ENCODE peak calls at places on chromosomes 2 and 18, in eight cellular contexts. T is K562, B is tibial nerve, P is uterus, Y is Peyer's patch, G is astrocyte, E is fibroblast of lung, C is kidney. H is an unnamed sample.

GRCh38 chr2:41736105-41736567 is 311.7 kb upstream of the PKDCC start:
- DNase-seq in P (no peak), T (no peak), E (peak; percentile 11), Y (no peak), G (peak; percentile 14), C (no peak), B (no peak), H (no peak)

GRCh38 chr2:98869868-98870267 is 66.2 kb downstream of the CRACDL start:
- DNase-seq in T (no peak), Y (peak; percentile 85), G (no peak), B (no peak), P (no peak), E (no peak), C (peak; percentile 88), H (no peak)

GRCh38 chr2:215435809-215436704 is at the start of gene FN1:
- DNase-seq in T (peak; percentile 87), E (peak; percentile 99), G (peak; percentile 99), P (peak; percentile 95), C (peak; percentile 89), B (peak; percentile 85), Y (peak; percentile 76), H (peak; percentile 98)

GRCh38 chr2:31233216-31233615 is 736 bp upstream of the EHD3 start:
- DNase-seq in T (no peak), E (peak; percentile 47), B (no peak), C (no peak), P (no peak), G (peak; percentile 31), Y (no peak), H (peak; percentile 33)

GRCh38 chr2:131827481-131828163 is 299.9 kb downstream of the CCDC74A start:
- DNase-seq in P (no peak), G (no peak), B (no peak), Y (no peak), T (no peak), E (no peak), C (peak; percentile 71), H (no peak)

GRCh38 chr2:73917296-73917695 is 9.4 kb upstream of the DGUOK start:
- DNase-seq in P (no peak), C (no peak), G (no peak), T (no peak), B (no peak), Y (no peak), E (no peak), H (no peak)

GRCh38 chr2:209933499-209934458 is 68.7 kb upstream of the RPE start:
- DNase-seq in B (no peak), T (no peak), E (peak; percentile 92), Y (no peak), P (no peak), G (peak; percentile 89), C (no peak), H (peak; percentile 35)

GRCh38 chr2:228875152-228875875 is 395.8 kb downstream of the PID1 start:
- DNase-seq in B (no peak), G (peak; percentile 18), E (peak; percentile 27), P (no peak), T (no peak), C (no peak), Y (no peak), H (no peak)

GRCh38 chr2:234212534-234212933 is 162.0 kb downstream of the SPP2 start:
- DNase-seq in G (no peak), B (no peak), P (no peak), T (no peak), E (no peak), Y (no peak), C (peak; percentile 75), H (no peak)

GRCh38 chr2:171807831-171808393 is 86.1 kb downstream of the SLC25A12 start:
- DNase-seq in C (no peak), B (no peak), T (no peak), P (no peak), E (peak; percentile 16), Y (no peak), G (no peak), H (no peak)

GRCh38 chr2:199439094-199439493 is 18.6 kb downstream of the SATB2 start:
- DNase-seq in B (no peak), G (no peak), C (no peak), P (no peak), T (no peak), E (no peak), Y (no peak), H (no peak)
- H3K27ac ChIP-seq in B (no peak overlapping the region), G (no peak overlapping the region), C (no peak overlapping the region), P (no peak overlapping the region), T (peak overlapping the region; percentile 32), E (no peak overlapping the region), Y (no peak overlapping the region), H (no peak overlapping the region)

DNA sequence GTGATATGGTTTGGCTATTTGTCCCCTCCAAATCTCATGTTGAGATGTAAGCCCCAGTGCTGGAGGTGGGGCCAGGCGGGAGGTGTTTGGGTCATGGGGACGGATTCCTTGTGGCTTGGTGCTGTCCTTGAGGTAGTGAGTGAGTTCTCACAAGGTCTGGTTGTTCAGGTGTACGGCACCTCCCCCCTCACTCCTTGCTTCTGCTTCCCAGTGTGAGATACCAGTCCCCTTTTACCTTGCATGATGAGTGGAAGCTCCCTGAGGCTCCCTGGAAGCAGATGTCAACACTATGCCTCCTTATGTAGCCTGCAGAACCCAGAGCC is 232.6 kb downstream of the LDLRAD4 start:
- DNase-seq in E (no peak), P (no peak), T (no peak), G (no peak), C (no peak), B (no peak), Y (no peak), H (no peak)
- H3K4me1 ChIP-seq in E (no peaks in the 10 kb centered on the region), P (no peaks in the 10 kb centered on the region), T (no peaks in the 10 kb centered on the region), G (peaks cover 39% of the 10 kb centered on the region), C (peaks cover 4% of the 10 kb centered on the region), B (peaks cover 26% of the 10 kb centered on the region), Y (no peaks in the 10 kb centered on the region), H (peaks cover 10% of the 10 kb centered on the region)

GRCh38 chr18:67728364-67728763 is 211.8 kb upstream of the DSEL start:
- DNase-seq in G (no peak), T (no peak), P (no peak), E (no peak), C (no peak), Y (no peak), B (no peak), H (no peak)

GRCh38 chr18:67730884-67731283 is 214.4 kb upstream of the DSEL start:
- DNase-seq in G (peak; percentile 81), T (no peak), P (no peak), Y (no peak), C (no peak), B (no peak), E (peak; percentile 86), H (no peak)

GRCh38 chr18:67733094-67733493 is 216.6 kb upstream of the DSEL start:
- DNase-seq in E (peak; percentile 59), T (no peak), C (no peak), P (no peak), G (peak; percentile 41), Y (no peak), B (no peak), H (no peak)

GRCh38 chr18:67735506-67735905 is 219.0 kb upstream of the DSEL start:
- DNase-seq in Y (no peak), G (no peak), B (no peak), C (no peak), E (no peak), T (no peak), P (no peak), H (no peak)

GRCh38 chr18:67731853-67732252 is 215.3 kb upstream of the DSEL start:
- DNase-seq in T (no peak), E (peak; percentile 71), B (no peak), Y (no peak), G (peak; percentile 66), P (no peak), C (no peak), H (peak; percentile 1)
- H3K27ac ChIP-seq in T (no peak overlapping the region), E (no peak overlapping the region), B (no peak overlapping the region), Y (no peak overlapping the region), G (peak overlapping the region; percentile 76), P (no peak overlapping the region), C (no peak overlapping the region), H (no peak overlapping the region)

GRCh38 chr2:101710036-101710689 is 12.7 kb downstream of the MAP4K4 start:
- DNase-seq in Y (no peak), P (no peak), E (no peak), B (no peak), C (no peak), G (no peak), T (no peak), H (peak; percentile 50)

GRCh38 chr2:101704046-101704466 is 6.5 kb downstream of the MAP4K4 start:
- DNase-seq in B (no peak), Y (no peak), G (peak; percentile 74), E (peak; percentile 81), P (peak; percentile 71), T (no peak), C (no peak), H (no peak)

GRCh38 chr2:101706121-101706818 is 8.8 kb downstream of the MAP4K4 start:
- DNase-seq in G (no peak), E (no peak), C (no peak), Y (no peak), P (no peak), T (no peak), B (no peak), H (no peak)

GRCh38 chr2:101704816-101705565 is 7.5 kb downstream of the MAP4K4 start:
- DNase-seq in B (no peak), P (no peak), Y (no peak), C (no peak), T (no peak), E (peak; percentile 50), G (peak; percentile 27), H (no peak)

GRCh38 chr2:101706819-101707177 is 9.3 kb downstream of the MAP4K4 start:
- DNase-seq in E (no peak), C (no peak), B (no peak), P (no peak), T (no peak), G (no peak), Y (no peak), H (no peak)
- H3K4me1 ChIP-seq in E (peaks cover 17% of the 10 kb centered on the region), C (peaks cover 2% of the 10 kb centered on the region), B (peaks cover 83% of the 10 kb centered on the region), P (peaks cover 18% of the 10 kb centered on the region), T (peaks cover 18% of the 10 kb centered on the region), G (peaks cover 33% of the 10 kb centered on the region), Y (peaks cover 18% of the 10 kb centered on the region), H (peaks cover 42% of the 10 kb centered on the region)

GRCh38 chr2:226184940-226185575 is 614.6 kb downstream of the IRS1 start:
- DNase-seq in C (no peak), Y (no peak), T (no peak), G (peak; percentile 63), E (peak; percentile 74), P (no peak), B (no peak), H (peak; percentile 77)
- H3K27ac ChIP-seq in C (no peak overlapping the region), Y (no peak overlapping the region), T (no peak overlapping the region), G (peak overlapping the region; percentile 94), E (peak overlapping the region; percentile 95), P (peak overlapping the region; percentile 81), B (no peak overlapping the region), H (peak overlapping the region; percentile 99)

GRCh38 chr18:55465313-55465712 is 122.7 kb downstream of the TCF4 start:
- DNase-seq in C (no peak), Y (no peak), B (no peak), T (no peak), G (no peak), P (no peak), E (no peak), H (no peak)
- H3K4me1 ChIP-seq in C (no peaks in the 10 kb centered on the region), Y (no peaks in the 10 kb centered on the region), B (peaks cover 3% of the 10 kb centered on the region), T (no peaks in the 10 kb centered on the region), G (no peaks in the 10 kb centered on the region), P (no peaks in the 10 kb centered on the region), E (no peaks in the 10 kb centered on the region), H (no peaks in the 10 kb centered on the region)